ENCODE peak calls at places on chromosomes 16 and 17, in ten cellular contexts. J is AG10803; G is fibroblast of pulmonary artery; S is CD4-positive, alpha-beta T cell; K is K562; V is A549; Q is Panc1; O is Calu3; B is heart left ventricle; E is astrocyte of the spinal cord. P is an unnamed sample.

GRCh38 chr16:67170168-67170947 is at the start of gene NOL3:
- DNase-seq in J (peak), G (peak), S (no peak), K (peak), V (peak), Q (no peak), O (peak), B (peak), E (peak), P (peak)

GRCh38 chr17:59329558-59330313 is 1.7 kb upstream of the YPEL2 start:
- DNase-seq in J (peak), G (peak), S (no peak), K (peak), V (peak), Q (no peak), O (peak), B (peak), E (peak), P (peak)

GRCh38 chr16:84246679-84247077 is 6.9 kb upstream of the KCNG4 start:
- DNase-seq in J (no peak), G (no peak), S (no peak), K (peak), V (no peak), Q (no peak), O (no peak), B (no peak), E (no peak), P (no peak)

GRCh38 chr17:7626307-7626706 is 1.3 kb downstream of the SAT2 start:
- DNase-seq in J (no peak), G (no peak), S (no peak), K (no peak), V (no peak), Q (no peak), O (no peak), B (peak), E (no peak), P (no peak)

GRCh38 chr16:80656731-80657150 is 115.9 kb downstream of the DYNLRB2 start:
- DNase-seq in J (peak), G (no peak), S (peak), K (no peak), V (no peak), Q (no peak), O (no peak), B (no peak), E (no peak), P (no peak)

GRCh38 chr17:80894439-80894721 is 97.3 kb upstream of the CHMP6 start:
- DNase-seq in J (no peak), G (no peak), S (no peak), K (no peak), V (peak), Q (no peak), O (no peak), B (no peak), E (no peak), P (no peak)

GRCh38 chr17:35849469-35850348 is 19.0 kb downstream of the HEATR9 start:
- DNase-seq in J (peak), G (peak), S (peak), K (peak), V (peak), Q (peak), O (peak), B (peak), E (peak), P (peak)

GRCh38 chr17:77528516-77529327 is 388.0 kb downstream of the SEC14L1 start:
- DNase-seq in J (no peak), G (no peak), S (no peak), K (no peak), V (no peak), Q (no peak), O (no peak), B (no peak), E (no peak), P (peak)

GRCh38 chr16:50298075-50298460 is 31.7 kb downstream of the ADCY7 start:
- DNase-seq in J (no peak), G (no peak), S (no peak), K (no peak), V (no peak), Q (no peak), O (no peak), B (no peak), E (no peak), P (no peak)

GRCh38 chr16:25735645-25736044 is 43.9 kb downstream of the HS3ST4 start:
- DNase-seq in J (no peak), G (no peak), S (no peak), K (peak), V (no peak), Q (no peak), O (no peak), B (no peak), E (no peak), P (no peak)

GRCh38 chr16:11437069-11437468 is 91.8 kb downstream of the RMI2 start:
- DNase-seq in J (no peak), G (no peak), S (no peak), K (no peak), V (no peak), Q (no peak), O (no peak), B (no peak), E (no peak), P (no peak)

GRCh38 chr16:2157480-2158261 is 2.1 kb downstream of the TRAF7 start:
- DNase-seq in J (no peak), G (no peak), S (no peak), K (no peak), V (no peak), Q (no peak), O (no peak), B (no peak), E (no peak), P (no peak)

GRCh38 chr17:79574108-79574507 is 36.7 kb downstream of the RBFOX3 start:
- DNase-seq in J (no peak), G (no peak), S (no peak), K (no peak), V (no peak), Q (no peak), O (no peak), B (no peak), E (no peak), P (no peak)

GRCh38 chr16:73151225-73151624 is 103.3 kb upstream of the ZFHX3 start:
- DNase-seq in J (no peak), G (no peak), S (no peak), K (no peak), V (no peak), Q (no peak), O (no peak), B (no peak), E (no peak), P (no peak)

GRCh38 chr17:17567114-17567513 is 24.4 kb downstream of the PEMT start:
- DNase-seq in J (no peak), G (no peak), S (no peak), K (no peak), V (no peak), Q (no peak), O (no peak), B (peak), E (no peak), P (no peak)

GRCh38 chr16:67555795-67556212 is 6.5 kb upstream of the CTCF start:
- DNase-seq in J (peak), G (peak), S (no peak), K (no peak), V (no peak), Q (no peak), O (no peak), B (no peak), E (peak), P (no peak)

GRCh38 chr17:76307299-76307965 is 644 bp downstream of the QRICH2 start:
- DNase-seq in J (no peak), G (no peak), S (no peak), K (no peak), V (no peak), Q (no peak), O (no peak), B (no peak), E (no peak), P (no peak)

GRCh38 chr17:77995146-77995852 is 36.8 kb downstream of the TNRC6C start:
- DNase-seq in J (peak), G (no peak), S (no peak), K (no peak), V (no peak), Q (no peak), O (no peak), B (peak), E (no peak), P (no peak)

GRCh38 chr17:43755389-43755875 is 3.2 kb downstream of the SOST start:
- DNase-seq in J (no peak), G (peak), S (no peak), K (no peak), V (no peak), Q (no peak), O (peak), B (no peak), E (no peak), P (peak)

GRCh38 chr16:19810817-19811731 is 73.6 kb downstream of the GPRC5B start:
- DNase-seq in J (peak), G (peak), S (no peak), K (peak), V (peak), Q (no peak), O (peak), B (no peak), E (peak), P (no peak)

GRCh38 chr17:72590382-72590781 is 469.6 kb downstream of the SOX9 start:
- DNase-seq in J (peak), G (peak), S (no peak), K (no peak), V (peak), Q (no peak), O (no peak), B (no peak), E (peak), P (no peak)

GRCh38 chr16:83117810-83118209 is 491.0 kb downstream of the CDH13 start:
- DNase-seq in J (peak), G (no peak), S (no peak), K (no peak), V (no peak), Q (no peak), O (no peak), B (no peak), E (no peak), P (no peak)

GRCh38 chr17:31195305-31195704 is 100.5 kb downstream of the NF1 start:
- DNase-seq in J (no peak), G (no peak), S (no peak), K (no peak), V (no peak), Q (no peak), O (no peak), B (no peak), E (no peak), P (no peak)

GRCh38 chr16:49469930-49470451 is 96.4 kb downstream of the C16orf78 start:
- DNase-seq in J (no peak), G (no peak), S (no peak), K (no peak), V (no peak), Q (no peak), O (no peak), B (peak), E (no peak), P (no peak)

GRCh38 chr17:20270336-20270735 is 197.0 kb downstream of the LGALS9B start:
- DNase-seq in J (no peak), G (no peak), S (no peak), K (no peak), V (no peak), Q (no peak), O (no peak), B (no peak), E (no peak), P (no peak)

GRCh38 chr16:10312784-10313724 is 72.8 kb upstream of the ATF7IP2 start:
- DNase-seq in J (no peak), G (no peak), S (no peak), K (peak), V (no peak), Q (no peak), O (peak), B (no peak), E (no peak), P (no peak)

GRCh38 chr16:50246299-50247122 is 19.8 kb upstream of the ADCY7 start:
- DNase-seq in J (no peak), G (no peak), S (no peak), K (no peak), V (no peak), Q (no peak), O (peak), B (peak), E (no peak), P (peak)

GRCh38 chr17:17570207-17570797 is 21.2 kb downstream of the PEMT start:
- DNase-seq in J (no peak), G (peak), S (no peak), K (no peak), V (peak), Q (no peak), O (peak), B (peak), E (peak), P (peak)

GRCh38 chr17:4498461-4499397 is at the start of gene SPNS2:
- DNase-seq in J (peak), G (peak), S (peak), K (peak), V (peak), Q (no peak), O (peak), B (peak), E (no peak), P (peak)

GRCh38 chr16:85917012-85917411 is 18.1 kb downstream of the IRF8 start:
- DNase-seq in J (no peak), G (no peak), S (no peak), K (no peak), V (no peak), Q (no peak), O (no peak), B (no peak), E (no peak), P (no peak)

GRCh38 chr17:81432873-81433451 is 37.7 kb downstream of the BAHCC1 start:
- DNase-seq in J (no peak), G (no peak), S (no peak), K (no peak), V (no peak), Q (no peak), O (no peak), B (no peak), E (peak), P (no peak)

GRCh38 chr17:28478940-28479615 is 5.6 kb downstream of the SLC13A2 start:
- DNase-seq in J (no peak), G (no peak), S (no peak), K (no peak), V (no peak), Q (no peak), O (no peak), B (no peak), E (no peak), P (no peak)

GRCh38 chr17:19750835-19751234 is 2.7 kb upstream of the ALDH3A1 start:
- DNase-seq in J (no peak), G (no peak), S (no peak), K (no peak), V (no peak), Q (no peak), O (no peak), B (no peak), E (no peak), P (no peak)

GRCh38 chr16:89798126-89798525 is 18.3 kb downstream of the FANCA start:
- DNase-seq in J (no peak), G (no peak), S (no peak), K (no peak), V (no peak), Q (no peak), O (no peak), B (no peak), E (no peak), P (no peak)

GRCh38 chr16:606656-607307 is 16.9 kb downstream of the RAB40C start:
- DNase-seq in J (no peak), G (no peak), S (no peak), K (no peak), V (no peak), Q (no peak), O (no peak), B (no peak), E (no peak), P (no peak)

GRCh38 chr16:17211797-17212196 is 259.0 kb downstream of the XYLT1 start:
- DNase-seq in J (no peak), G (no peak), S (peak), K (peak), V (no peak), Q (no peak), O (peak), B (no peak), E (no peak), P (peak)

GRCh38 chr17:46890638-46891037 is 32.3 kb upstream of the GOSR2 start:
- DNase-seq in J (no peak), G (no peak), S (no peak), K (no peak), V (no peak), Q (no peak), O (no peak), B (peak), E (no peak), P (no peak)

GRCh38 chr17:18235743-18236256 is 10.4 kb downstream of the LLGL1 start:
- DNase-seq in J (peak), G (peak), S (no peak), K (no peak), V (no peak), Q (no peak), O (peak), B (no peak), E (peak), P (no peak)

GRCh38 chr17:64036198-64036922 is 15.9 kb upstream of the ICAM2 start:
- DNase-seq in J (no peak), G (no peak), S (no peak), K (peak), V (no peak), Q (no peak), O (no peak), B (no peak), E (no peak), P (no peak)
- TF ChIP-seq CTCF in J (no peak), G (no peak), S (no peak), K (peak), V (peak), Q (no peak), O (no peak), B (no peak), E (peak), P (no peak)

DNA sequence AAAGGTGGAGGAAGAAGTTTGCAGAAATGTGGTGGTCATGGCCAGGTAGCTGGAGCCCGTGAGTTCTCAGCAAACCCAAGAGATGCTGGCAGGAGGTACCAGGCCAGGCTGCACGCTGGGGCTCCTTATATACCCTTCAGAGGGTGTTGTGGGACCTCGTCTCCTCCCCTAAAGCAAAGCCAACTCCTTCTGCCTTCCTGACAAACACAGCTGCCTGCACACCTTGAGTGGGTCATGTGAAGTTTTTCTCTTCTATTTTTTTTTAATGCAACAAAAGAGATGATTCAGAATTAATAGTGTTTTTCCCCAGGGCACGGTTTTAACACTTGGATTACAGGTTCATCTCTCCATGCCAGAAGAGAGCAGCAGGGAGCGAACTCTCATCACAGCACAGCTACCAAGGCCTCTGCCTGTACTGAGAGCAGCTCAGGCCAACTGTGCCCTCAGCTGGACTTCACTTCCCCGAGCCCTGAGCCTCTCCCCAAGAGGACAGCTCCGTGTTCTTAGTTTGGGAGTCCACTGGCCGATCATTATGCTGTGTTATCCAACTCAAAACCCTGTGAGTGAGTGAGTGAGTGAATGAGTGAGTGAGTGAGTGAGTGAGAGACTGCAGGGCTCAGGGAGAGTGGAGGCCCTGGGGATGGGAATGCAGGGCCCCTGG is at the start of gene KRT15:
- DNase-seq in J (no peak), G (peak), S (no peak), K (no peak), V (no peak), Q (no peak), O (no peak), B (no peak), E (no peak), P (no peak)
- TF ChIP-seq CTCF in J (no peak), G (no peak), S (no peak), K (peak), V (no peak), Q (no peak), O (no peak), B (no peak), E (no peak), P (no peak)

GRCh38 chr17:206941-207560 is 25.6 kb upstream of the DOC2B start:
- DNase-seq in J (no peak), G (no peak), S (no peak), K (no peak), V (no peak), Q (no peak), O (no peak), B (no peak), E (no peak), P (no peak)

GRCh38 chr17:205817-206216 is 24.4 kb upstream of the DOC2B start:
- DNase-seq in J (no peak), G (no peak), S (no peak), K (no peak), V (no peak), Q (no peak), O (no peak), B (no peak), E (no peak), P (no peak)

GRCh38 chr17:202501-202951 is 21.1 kb upstream of the DOC2B start:
- DNase-seq in J (no peak), G (no peak), S (no peak), K (no peak), V (no peak), Q (no peak), O (no peak), B (no peak), E (no peak), P (no peak)

GRCh38 chr17:205176-205538 is 23.7 kb upstream of the DOC2B start:
- DNase-seq in J (no peak), G (no peak), S (no peak), K (no peak), V (no peak), Q (no peak), O (no peak), B (no peak), E (no peak), P (no peak)

DNA sequence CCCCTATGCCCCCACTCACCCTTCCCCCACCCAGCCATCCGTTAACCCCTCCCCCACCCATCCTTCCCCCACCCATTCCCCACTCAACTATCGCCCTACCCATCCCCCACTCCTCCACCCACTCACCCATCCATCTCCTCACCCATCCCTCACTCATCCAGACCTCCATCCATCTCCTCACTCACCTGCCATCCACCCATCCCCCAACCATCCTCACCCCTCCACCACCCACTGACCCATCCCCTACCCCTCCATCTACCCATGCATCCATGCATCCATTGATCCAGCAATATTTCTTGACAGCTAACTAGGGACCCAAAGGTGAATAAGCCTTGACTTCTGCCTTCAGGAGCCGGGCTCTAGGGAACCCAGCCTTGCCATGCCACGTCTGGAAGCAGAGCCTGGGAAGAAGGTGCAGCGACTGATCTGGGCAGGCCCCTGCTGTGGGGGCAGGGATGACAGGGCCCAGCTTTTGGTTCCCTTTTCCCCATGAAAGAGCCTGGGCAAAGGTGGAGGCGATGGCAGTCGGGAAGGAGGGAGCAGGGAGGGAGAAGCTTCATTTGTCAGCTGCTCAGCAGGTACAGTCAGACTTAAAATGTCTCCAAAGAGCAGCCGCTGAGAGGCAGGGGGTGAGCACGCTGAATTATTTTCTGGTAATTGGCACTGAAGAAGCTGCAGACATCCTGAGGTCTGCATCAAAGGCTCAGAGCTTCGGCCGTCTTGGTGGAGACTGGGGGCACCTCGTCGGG is 23.2 kb upstream of the DOC2B start:
- DNase-seq in J (no peak), G (no peak), S (no peak), K (no peak), V (no peak), Q (no peak), O (no peak), B (no peak), E (no peak), P (no peak)
- TF ChIP-seq CTCF in J (no peak), G (no peak), S (no peak), K (no peak), V (no peak), Q (no peak), O (no peak), B (no peak), E (no peak), P (no peak)

GRCh38 chr17:49353607-49354006 is 8.4 kb downstream of the ZNF652 start:
- DNase-seq in J (no peak), G (no peak), S (no peak), K (no peak), V (no peak), Q (no peak), O (no peak), B (no peak), E (no peak), P (no peak)
- TF ChIP-seq CTCF in J (no peak), G (no peak), S (no peak), K (no peak), V (no peak), Q (no peak), O (no peak), B (no peak), E (no peak), P (no peak)

P was measured in nephron progenitor cell.